ENCODE peak calls at places on chromosome 10, in eight cellular contexts. W is brain microvascular endothelial cell; X is hippocampal formation; Q is activated B cell treated with CpG ODN at 0.5 μM for 24 hours; Y is SK-N-MC; K is MM.1S; D is stimulated activated CD4-positive, alpha-beta T cell treated with anti-CD3 and anti-CD28 coated beads, Interleukin-4, amount 100 ng/mL, for 1 hour; G is HTR-8/SVneo. A is an unnamed sample.

GRCh38 chr10:109953745-109954144 is 30.4 kb upstream of the XPNPEP1 start:
- DNase-seq in Q (no peak), D (no peak), K (no peak), X (no peak), W (no peak), Y (no peak), G (no peak), A (no peak)

GRCh38 chr10:13291821-13292773 is 7.8 kb downstream of the PHYH start:
- DNase-seq in X (no peak), Y (no peak), Q (no peak), K (no peak), W (no peak), D (no peak), G (no peak), A (no peak)

GRCh38 chr10:58587676-58588075 is 75.0 kb downstream of the BICC1 start:
- DNase-seq in W (no peak), K (no peak), G (no peak), X (no peak), Y (no peak), D (no peak), Q (no peak), A (no peak)

GRCh38 chr10:71763352-71764127 is 9.8 kb downstream of the VSIR start:
- DNase-seq in W (no peak), K (no peak), D (no peak), G (no peak), Q (no peak), Y (no peak), X (no peak), A (no peak)

GRCh38 chr10:104622598-104623209 is 18.4 kb upstream of the SORCS3 start:
- DNase-seq in Y (no peak), W (peak; percentile 5), X (no peak), K (peak; percentile 18), G (no peak), D (no peak), Q (no peak), A (no peak)

GRCh38 chr10:132143162-132143561 is 43.6 kb upstream of the DPYSL4 start:
- DNase-seq in W (no peak), Y (no peak), Q (no peak), G (no peak), X (no peak), D (no peak), K (no peak), A (no peak)

GRCh38 chr10:104501449-104501848 is 139.6 kb upstream of the SORCS3 start:
- DNase-seq in Q (no peak), K (no peak), G (no peak), Y (no peak), X (no peak), D (no peak), W (no peak), A (no peak)

GRCh38 chr10:22010973-22011408 is 7.5 kb upstream of the DNAJC1 start:
- DNase-seq in Q (no peak), G (no peak), Y (no peak), D (no peak), W (no peak), X (no peak), K (peak; percentile 55), A (no peak)

GRCh38 chr10:118835682-118836326 is 81.0 kb upstream of the CACUL1 start:
- DNase-seq in Q (no peak), X (no peak), D (no peak), G (no peak), Y (no peak), W (no peak), K (no peak), A (no peak)

GRCh38 chr10:93992400-93993030 is 1.2 kb upstream of the PLCE1 start:
- DNase-seq in X (no peak), W (no peak), K (no peak), Y (no peak), D (no peak), G (no peak), Q (no peak), A (no peak)

GRCh38 chr10:84310470-84310869 is 17.9 kb upstream of the CCSER2 start:
- DNase-seq in Q (no peak), W (peak; percentile 66), G (no peak), D (no peak), K (no peak), X (no peak), Y (no peak), A (no peak)

GRCh38 chr10:124703778-124704427 is 40.3 kb downstream of the FAM53B start:
- DNase-seq in G (no peak), K (no peak), X (peak; percentile 79), Q (no peak), Y (no peak), D (no peak), W (no peak), A (no peak)

GRCh38 chr10:69392481-69393000 is 24.2 kb downstream of the TACR2 start:
- DNase-seq in G (peak; percentile 80), X (peak; percentile 61), W (peak; percentile 64), Y (no peak), K (peak; percentile 81), D (peak; percentile 73), Q (peak; percentile 62), A (no peak)

GRCh38 chr10:132276706-132277105 is 31.0 kb downstream of the STK32C start:
- DNase-seq in X (no peak), W (no peak), Q (no peak), G (no peak), K (no peak), Y (no peak), D (no peak), A (no peak)

GRCh38 chr10:8130973-8131911 is 76.8 kb downstream of the GATA3 start:
- DNase-seq in Y (no peak), D (peak; percentile 6), W (no peak), G (peak; percentile 52), Q (no peak), K (peak; percentile 36), X (no peak), A (no peak)

GRCh38 chr10:52883996-52884871 is 111.7 kb upstream of the MBL2 start:
- DNase-seq in K (peak; percentile 71), D (no peak), G (peak; percentile 69), X (peak; percentile 14), W (peak; percentile 71), Y (no peak), Q (no peak), A (peak; percentile 17)

GRCh38 chr10:21212912-21213311 is 312.6 kb downstream of the SKIDA1 start:
- DNase-seq in X (no peak), D (no peak), K (no peak), Q (no peak), W (no peak), Y (no peak), G (no peak), A (no peak)

GRCh38 chr10:62437696-62438095 is 63.5 kb downstream of the ZNF365 start:
- DNase-seq in D (no peak), Y (peak; percentile 70), G (peak; percentile 25), X (no peak), K (peak; percentile 70), Q (no peak), W (peak; percentile 71), A (peak; percentile 30)

GRCh38 chr10:106515206-106515790 is 649.2 kb downstream of the SORCS1 start:
- DNase-seq in Y (no peak), D (no peak), W (no peak), X (no peak), Q (no peak), G (no peak), K (no peak), A (no peak)

GRCh38 chr10:12631216-12631615 is 281.9 kb downstream of the CAMK1D start:
- DNase-seq in W (no peak), G (no peak), K (no peak), D (no peak), Q (no peak), Y (no peak), X (no peak), A (no peak)

GRCh38 chr10:58698777-58699356 is 186.2 kb downstream of the BICC1 start:
- DNase-seq in W (no peak), Q (no peak), D (no peak), K (no peak), X (no peak), G (no peak), Y (no peak), A (no peak)

GRCh38 chr10:67527351-67527750 is 168.6 kb downstream of the CTNNA3 start:
- DNase-seq in X (no peak), G (no peak), Q (no peak), W (no peak), K (no peak), Y (no peak), D (no peak), A (no peak)

GRCh38 chr10:127614484-127614883 is 65.4 kb downstream of the NPS start:
- DNase-seq in W (no peak), G (no peak), Q (no peak), D (no peak), K (no peak), Y (no peak), X (no peak), A (no peak)

GRCh38 chr10:60236869-60237524 is 152.7 kb downstream of the ANK3 start:
- DNase-seq in K (peak; percentile 97), X (peak; percentile 45), Q (peak; percentile 57), G (no peak), W (peak; percentile 27), Y (no peak), D (no peak), A (no peak)

GRCh38 chr10:22651276-22651980 is 63.0 kb downstream of the PIP4K2A start:
- DNase-seq in K (no peak), D (peak; percentile 37), W (no peak), Q (no peak), G (no peak), Y (no peak), X (no peak), A (no peak)